ENCODE peak calls at places on chromosome 9, in ten cellular contexts. F is aorta; M is HFF-Myc; P is brain microvascular endothelial cell; D is SJSA1; T is epithelial cell of esophagus; C is mesendoderm; U is effector memory CD4-positive, alpha-beta T cell; J is suprapubic skin; I is PC-9. Y is an unnamed sample.
A peak's percentile ranks its signal among the peaks of the same experiment; 100 is the strongest.

GRCh38 chr9:107049046-107049824 is 186.3 kb downstream of the ZNF462 start:
- DNase-seq in P (no peak), C (peak; percentile 66), T (no peak), F (no peak), U (no peak), I (no peak), D (no peak), M (no peak), J (no peak), Y (no peak)

GRCh38 chr9:6184749-6185645 is 30.6 kb upstream of the IL33 start:
- DNase-seq in U (no peak), J (no peak), M (no peak), P (no peak), I (no peak), D (no peak), F (peak; percentile 50), C (no peak), T (peak; percentile 17), Y (no peak)

GRCh38 chr9:111566234-111566633 is 33.2 kb downstream of the PTGR1 start:
- DNase-seq in M (no peak), J (no peak), U (no peak), F (no peak), D (no peak), I (no peak), P (no peak), C (no peak), T (no peak), Y (no peak)

GRCh38 chr9:35748239-35748857 is 680 bp downstream of the GBA2 start:
- DNase-seq in U (no peak), C (no peak), J (no peak), I (no peak), F (no peak), T (no peak), D (no peak), P (no peak), M (no peak), Y (no peak)

GRCh38 chr9:131276107-131276888 is at the start of gene FAM78A:
- DNase-seq in I (no peak), M (no peak), U (no peak), P (no peak), J (no peak), C (no peak), F (peak; percentile 85), D (no peak), T (no peak), Y (peak; percentile 38)

GRCh38 chr9:110111868-110112267 is 96.1 kb downstream of the C9orf152 start:
- DNase-seq in T (no peak), C (peak; percentile 72), D (no peak), U (no peak), F (no peak), M (no peak), I (no peak), J (no peak), P (no peak), Y (no peak)

GRCh38 chr9:107569171-107569570 is 79.6 kb upstream of the KLF4 start:
- DNase-seq in P (no peak), D (no peak), J (no peak), M (no peak), C (no peak), F (no peak), T (no peak), I (peak; percentile 43), U (no peak), Y (no peak)

GRCh38 chr9:127148014-127148413 is 25.6 kb upstream of the ANGPTL2 start:
- DNase-seq in P (no peak), M (no peak), U (no peak), I (no peak), C (no peak), T (no peak), J (no peak), D (no peak), F (no peak), Y (no peak)

GRCh38 chr9:123417289-123418051 is 61.5 kb downstream of the CRB2 start:
- DNase-seq in U (no peak), T (no peak), F (peak; percentile 12), M (no peak), C (no peak), D (no peak), P (no peak), J (peak; percentile 24), I (no peak), Y (no peak)

GRCh38 chr9:89361816-89362646 is 43.7 kb downstream of the SECISBP2 start:
- DNase-seq in D (no peak), F (peak; percentile 27), P (no peak), C (no peak), J (peak; percentile 30), M (no peak), I (no peak), T (no peak), U (no peak), Y (no peak)

GRCh38 chr9:17863213-17863883 is 284.5 kb downstream of the SH3GL2 start:
- DNase-seq in I (no peak), T (no peak), U (no peak), D (no peak), P (no peak), C (no peak), M (no peak), F (no peak), J (no peak), Y (no peak)

GRCh38 chr9:121781701-121782464 is 130.4 kb downstream of the DAB2IP start:
- DNase-seq in U (no peak), M (no peak), P (no peak), T (no peak), J (no peak), I (no peak), D (no peak), F (no peak), C (no peak), Y (peak; percentile 5)

GRCh38 chr9:37693265-37693664 is 42.5 kb downstream of the FRMPD1 start:
- DNase-seq in C (no peak), D (no peak), M (peak; percentile 10), J (no peak), F (no peak), P (no peak), I (no peak), T (no peak), U (no peak), Y (no peak)

GRCh38 chr9:69750085-69750484 is 9.7 kb downstream of the PTAR1 start:
- DNase-seq in D (no peak), F (no peak), U (no peak), P (no peak), I (no peak), C (no peak), M (no peak), J (no peak), T (no peak), Y (no peak)

DNA sequence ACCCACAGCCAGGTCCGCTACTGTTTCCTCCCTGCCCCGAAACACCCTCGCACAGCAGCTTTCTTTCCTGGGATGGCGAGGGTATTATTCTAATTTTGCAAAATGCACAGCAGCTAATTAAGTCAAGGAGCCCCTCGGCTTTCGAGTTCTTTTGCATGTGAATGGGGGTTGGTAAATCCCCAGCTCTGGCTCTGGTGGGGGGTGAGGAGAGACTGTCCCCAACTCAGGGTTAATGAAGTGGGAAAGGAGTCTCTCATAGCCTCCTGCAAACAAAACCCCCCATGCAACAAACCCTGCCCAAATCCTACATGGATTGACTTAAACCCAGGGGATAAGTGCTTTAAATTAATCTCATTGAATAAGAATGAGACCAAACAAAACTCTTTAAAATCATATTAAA is 8.8 kb downstream of the BARHL1 start:
- DNase-seq in I (no peak), M (no peak), C (no peak), J (no peak), T (no peak), P (no peak), U (no peak), D (no peak), F (no peak), Y (no peak)
- H3K4me3 ChIP-seq in I (no peak overlapping the region), M (no peak overlapping the region), C (no peak overlapping the region), J (no peak overlapping the region), T (no peak overlapping the region), P (no peak overlapping the region), U (no peak overlapping the region), D (no peak overlapping the region), F (no peak overlapping the region), Y (no peak overlapping the region)

GRCh38 chr9:129166962-129167557 is 11.0 kb downstream of the IER5L start:
- DNase-seq in U (no peak), C (peak; percentile 86), F (peak; percentile 91), I (peak; percentile 90), T (peak; percentile 95), M (no peak), D (peak; percentile 66), P (peak; percentile 59), J (peak; percentile 88), Y (no peak)
- H3K4me3 ChIP-seq in U (peak overlapping the region; percentile 29), C (no peak overlapping the region), F (no peak overlapping the region), I (peak overlapping the region; percentile 56), T (peak overlapping the region; percentile 36), M (no peak overlapping the region), D (no peak overlapping the region), P (no peak overlapping the region), J (peak overlapping the region; percentile 17), Y (no peak overlapping the region)

DNA sequence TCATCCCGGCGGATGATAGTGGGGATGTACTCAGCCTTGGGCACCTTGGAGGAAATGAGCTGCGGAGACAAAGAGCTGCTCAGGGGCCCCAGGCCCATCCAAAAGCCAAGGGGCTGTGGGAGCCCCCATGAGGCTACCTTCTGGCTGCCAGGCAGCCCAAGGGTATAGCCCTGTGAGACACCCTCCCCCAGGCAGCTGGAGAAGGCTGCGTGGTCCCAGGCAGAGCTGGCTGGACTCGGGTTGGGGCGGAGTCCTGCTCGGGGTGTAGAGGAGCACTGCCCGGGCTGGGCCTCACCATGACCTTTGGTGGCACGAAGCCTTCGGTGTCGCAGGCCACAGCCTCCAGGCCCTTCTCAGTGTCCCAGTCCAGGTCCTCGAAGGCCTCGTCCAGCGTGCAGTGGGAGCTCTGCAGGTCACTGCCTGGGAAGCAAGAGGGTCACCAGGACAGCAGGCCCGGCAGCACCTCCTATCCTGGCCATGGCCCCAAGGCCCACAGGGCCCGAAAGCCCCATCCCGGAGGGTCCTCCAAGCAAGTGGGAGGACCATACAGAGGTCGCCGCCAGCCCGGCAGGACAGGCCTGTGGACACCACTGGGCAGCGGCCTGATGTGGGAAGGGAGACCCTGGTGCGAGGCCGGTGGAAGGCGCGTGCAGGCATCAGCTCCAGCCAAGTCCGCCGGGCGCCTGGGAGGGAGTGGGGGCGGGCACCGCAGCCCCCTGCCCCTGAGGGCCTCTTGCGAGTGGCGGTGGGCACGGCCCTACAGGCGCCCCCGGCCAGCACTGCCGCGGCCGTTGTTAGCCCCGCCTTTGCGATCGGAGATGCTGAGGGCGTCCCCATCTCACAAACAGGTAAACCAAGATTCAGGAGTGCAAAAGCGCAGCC is 6.1 kb downstream of the NSMF start:
- DNase-seq in J (peak; percentile 80), C (no peak), U (no peak), I (no peak), T (no peak), D (no peak), P (no peak), F (peak; percentile 68), M (no peak), Y (peak; percentile 17)
- H3K4me3 ChIP-seq in J (peak overlapping the region; percentile 60), C (no peak overlapping the region), U (no peak overlapping the region), I (no peak overlapping the region), T (peak overlapping the region; percentile 54), D (no peak overlapping the region), P (peak overlapping the region; percentile 47), F (no peak overlapping the region), M (no peak overlapping the region), Y (no peak overlapping the region)

DNA sequence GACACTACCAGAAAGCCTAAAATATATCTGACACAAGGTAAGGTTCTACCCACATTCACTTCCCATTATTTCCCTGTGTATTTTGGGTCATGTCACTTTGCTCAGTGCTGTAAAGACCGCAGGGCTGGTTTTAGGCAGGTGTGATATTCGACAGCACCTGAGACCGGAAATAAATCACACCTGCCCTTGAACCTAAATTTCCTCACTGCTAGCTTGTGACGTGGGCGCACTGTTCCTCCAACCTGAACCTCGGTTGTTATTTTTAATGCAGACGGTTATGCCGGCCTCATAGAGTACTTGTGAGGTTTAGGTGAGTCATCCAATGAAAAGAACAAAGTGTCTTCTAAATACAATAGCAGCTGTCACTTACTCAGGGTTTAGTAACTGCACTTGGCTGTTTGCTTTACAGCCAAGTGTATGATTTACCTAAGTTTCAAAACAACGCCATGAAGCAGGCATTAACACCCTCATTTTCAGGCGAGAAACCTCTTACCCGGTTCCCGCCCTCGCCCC is 20.7 kb upstream of the ZNF782 start:
- DNase-seq in J (no peak), I (peak; percentile 94), U (no peak), F (no peak), C (no peak), P (peak; percentile 18), T (peak; percentile 96), D (no peak), M (no peak), Y (no peak)
- H3K4me3 ChIP-seq in J (peak overlapping the region; percentile 54), I (peak overlapping the region; percentile 91), U (peak overlapping the region; percentile 16), F (no peak overlapping the region), C (no peak overlapping the region), P (peak overlapping the region; percentile 62), T (peak overlapping the region; percentile 66), D (peak overlapping the region; percentile 32), M (peak overlapping the region; percentile 43), Y (peak overlapping the region; percentile 79)

Y was measured in BE2C.